ENCODE peak calls at places on chromosome 12, in five cellular contexts. One of them, this sample, is unnamed.
A peak's percentile ranks its signal among the peaks of the same experiment; 100 is the strongest.

GRCh38 chr12:52587563-52587962 is 13.7 kb downstream of the KRT72 start:
- DNase-seq in H1: no peak
- DNase-seq in H9: peak; percentile 60
- DNase-seq in neuronal stem cell: no peak
- DNase-seq in IMR-90: no peak
- DNase-seq in this sample: no peak

GRCh38 chr12:47400251-47400650 is 305.6 kb downstream of the RPAP3 start:
- DNase-seq in H9: no peak
- DNase-seq in H1: no peak
- DNase-seq in neuronal stem cell: no peak
- DNase-seq in IMR-90: peak; percentile 44
- DNase-seq in this sample: no peak

GRCh38 chr12:72509893-72510292 is 237.7 kb downstream of the TRHDE start:
- DNase-seq in neuronal stem cell: no peak
- DNase-seq in H1: no peak
- DNase-seq in IMR-90: no peak
- DNase-seq in H9: no peak
- DNase-seq in this sample: no peak

GRCh38 chr12:92955997-92956663 is 27.0 kb upstream of the EEA1 start:
- DNase-seq in neuronal stem cell: no peak
- DNase-seq in H9: no peak
- DNase-seq in H1: no peak
- DNase-seq in IMR-90: peak; percentile 79
- DNase-seq in this sample: peak; percentile 42

GRCh38 chr12:257521-258321 is 4.9 kb downstream of the SLC6A13 start:
- DNase-seq in H9: no peak
- DNase-seq in neuronal stem cell: no peak
- DNase-seq in H1: peak; percentile 29
- DNase-seq in IMR-90: no peak
- DNase-seq in this sample: no peak

GRCh38 chr12:66453837-66454236 is 151.5 kb downstream of the HELB start:
- DNase-seq in H1: no peak
- DNase-seq in IMR-90: no peak
- DNase-seq in neuronal stem cell: no peak
- DNase-seq in H9: no peak
- DNase-seq in this sample: no peak

GRCh38 chr12:113162102-113163029 is 12.8 kb downstream of the CFAP73 start:
- DNase-seq in neuronal stem cell: no peak
- DNase-seq in H9: peak; percentile 67
- DNase-seq in H1: no peak
- DNase-seq in IMR-90: peak; percentile 50
- DNase-seq in this sample: peak; percentile 60

GRCh38 chr12:6539276-6540134 is 5.2 kb downstream of the GAPDH start:
- DNase-seq in H9: peak; percentile 46
- DNase-seq in neuronal stem cell: no peak
- DNase-seq in H1: no peak
- DNase-seq in IMR-90: peak; percentile 38
- DNase-seq in this sample: peak; percentile 70

GRCh38 chr12:62123721-62124203 is 136.4 kb upstream of the USP15 start:
- DNase-seq in IMR-90: peak; percentile 56
- DNase-seq in H9: peak; percentile 65
- DNase-seq in neuronal stem cell: peak; percentile 30
- DNase-seq in H1: peak; percentile 56
- DNase-seq in this sample: peak; percentile 48

GRCh38 chr12:130706311-130706710 is 9.8 kb downstream of the RIMBP2 start:
- DNase-seq in H9: peak; percentile 26
- DNase-seq in IMR-90: no peak
- DNase-seq in neuronal stem cell: no peak
- DNase-seq in H1: peak; percentile 44
- DNase-seq in this sample: no peak

GRCh38 chr12:27179399-27180214 is 64.5 kb upstream of the STK38L start:
- DNase-seq in H1: no peak
- DNase-seq in neuronal stem cell: no peak
- DNase-seq in IMR-90: peak; percentile 96
- DNase-seq in H9: no peak
- DNase-seq in this sample: peak; percentile 93

GRCh38 chr12:124709722-124710656 is 142.6 kb upstream of the NCOR2 start:
- DNase-seq in neuronal stem cell: no peak
- DNase-seq in H9: no peak
- DNase-seq in H1: no peak
- DNase-seq in IMR-90: peak; percentile 87
- DNase-seq in this sample: peak; percentile 69

GRCh38 chr12:21989819-21990412 is 48.7 kb upstream of the ABCC9 start:
- DNase-seq in H1: no peak
- DNase-seq in H9: no peak
- DNase-seq in neuronal stem cell: no peak
- DNase-seq in IMR-90: peak; percentile 66
- DNase-seq in this sample: peak; percentile 12

GRCh38 chr12:2449586-2449985 is 345.2 kb upstream of the FKBP4 start:
- DNase-seq in IMR-90: no peak
- DNase-seq in H9: no peak
- DNase-seq in neuronal stem cell: no peak
- DNase-seq in H1: no peak
- DNase-seq in this sample: no peak

GRCh38 chr12:99261256-99261655 is 386.3 kb upstream of the GARIN6 start:
- DNase-seq in H1: no peak
- DNase-seq in H9: no peak
- DNase-seq in IMR-90: no peak
- DNase-seq in neuronal stem cell: no peak
- DNase-seq in this sample: peak; percentile 54

GRCh38 chr12:442235-442884 is 17.4 kb upstream of the B4GALNT3 start:
- DNase-seq in neuronal stem cell: peak; percentile 74
- DNase-seq in H9: peak; percentile 74
- DNase-seq in IMR-90: peak; percentile 42
- DNase-seq in H1: peak; percentile 88
- DNase-seq in this sample: peak; percentile 59

GRCh38 chr12:41943671-41944070 is 201.0 kb downstream of the GXYLT1 start:
- DNase-seq in H9: no peak
- DNase-seq in neuronal stem cell: no peak
- DNase-seq in IMR-90: no peak
- DNase-seq in H1: no peak
- DNase-seq in this sample: no peak

GRCh38 chr12:68490476-68490875 is 120.2 kb upstream of the RAP1B start:
- DNase-seq in H1: no peak
- DNase-seq in H9: no peak
- DNase-seq in neuronal stem cell: no peak
- DNase-seq in IMR-90: no peak
- DNase-seq in this sample: no peak

GRCh38 chr12:88026196-88026595 is 3.0 kb downstream of the C12orf50 start:
- DNase-seq in neuronal stem cell: no peak
- DNase-seq in H9: no peak
- DNase-seq in H1: no peak
- DNase-seq in IMR-90: no peak
- DNase-seq in this sample: no peak

GRCh38 chr12:70576341-70577282 is 60.6 kb downstream of the PTPRB start:
- DNase-seq in neuronal stem cell: peak; percentile 57
- DNase-seq in IMR-90: peak; percentile 85
- DNase-seq in H1: no peak
- DNase-seq in H9: no peak
- DNase-seq in this sample: peak; percentile 85

GRCh38 chr12:50112456-50113218 is 601 bp downstream of the COX14 start:
- DNase-seq in IMR-90: no peak
- DNase-seq in H9: no peak
- DNase-seq in H1: no peak
- DNase-seq in neuronal stem cell: no peak
- DNase-seq in this sample: peak; percentile 75

GRCh38 chr12:26271889-26272492 is 76.6 kb downstream of the SSPN start:
- DNase-seq in IMR-90: peak; percentile 96
- DNase-seq in H9: no peak
- DNase-seq in H1: no peak
- DNase-seq in neuronal stem cell: no peak
- DNase-seq in this sample: peak; percentile 90

GRCh38 chr12:65532162-65532561 is 253.7 kb downstream of the MSRB3 start:
- DNase-seq in neuronal stem cell: no peak
- DNase-seq in IMR-90: peak; percentile 83
- DNase-seq in H9: no peak
- DNase-seq in H1: no peak
- DNase-seq in this sample: peak; percentile 83

GRCh38 chr12:107019546-107019945 is 32.6 kb upstream of the MTERF2 start:
- DNase-seq in H9: no peak
- DNase-seq in IMR-90: no peak
- DNase-seq in H1: no peak
- DNase-seq in neuronal stem cell: no peak
- DNase-seq in this sample: no peak

GRCh38 chr12:117213295-117213808 is 23.1 kb upstream of the FBXO21 start:
- DNase-seq in neuronal stem cell: no peak
- DNase-seq in H1: no peak
- DNase-seq in IMR-90: no peak
- DNase-seq in H9: no peak
- DNase-seq in this sample: no peak

GRCh38 chr12:8698132-8698829 is 490 bp downstream of the RIMKLB start:
- DNase-seq in neuronal stem cell: peak; percentile 71
- DNase-seq in H9: peak; percentile 78
- DNase-seq in H1: peak; percentile 78
- DNase-seq in IMR-90: peak; percentile 16
- DNase-seq in this sample: peak; percentile 81

GRCh38 chr12:54229624-54230212 is 40.9 kb upstream of the SMUG1 start:
- DNase-seq in H9: no peak
- DNase-seq in neuronal stem cell: no peak
- DNase-seq in H1: no peak
- DNase-seq in IMR-90: peak; percentile 99
- DNase-seq in this sample: peak; percentile 97

GRCh38 chr12:71237128-71237527 is 79.3 kb upstream of the TSPAN8 start:
- DNase-seq in H1: no peak
- DNase-seq in IMR-90: no peak
- DNase-seq in neuronal stem cell: no peak
- DNase-seq in H9: no peak
- DNase-seq in this sample: no peak

GRCh38 chr12:9112076-9112853 is 3.5 kb downstream of the A2M start:
- DNase-seq in neuronal stem cell: no peak
- DNase-seq in H1: no peak
- DNase-seq in IMR-90: no peak
- DNase-seq in H9: no peak
- DNase-seq in this sample: no peak

GRCh38 chr12:113241191-113242017 is 20.1 kb downstream of the TPCN1 start:
- DNase-seq in IMR-90: peak; percentile 96
- DNase-seq in H9: peak; percentile 44
- DNase-seq in neuronal stem cell: no peak
- DNase-seq in H1: no peak
- DNase-seq in this sample: peak; percentile 99

GRCh38 chr12:30858471-30858870 is 68.1 kb upstream of the TSPAN11 start:
- DNase-seq in H9: no peak
- DNase-seq in IMR-90: no peak
- DNase-seq in neuronal stem cell: no peak
- DNase-seq in H1: no peak
- DNase-seq in this sample: no peak

GRCh38 chr12:30866256-30866655 is 60.3 kb upstream of the TSPAN11 start:
- DNase-seq in H9: no peak
- DNase-seq in neuronal stem cell: no peak
- DNase-seq in IMR-90: no peak
- DNase-seq in H1: no peak
- DNase-seq in this sample: no peak

GRCh38 chr12:30863839-30864238 is 62.7 kb upstream of the TSPAN11 start:
- DNase-seq in IMR-90: no peak
- DNase-seq in neuronal stem cell: no peak
- DNase-seq in H9: no peak
- DNase-seq in H1: peak; percentile 39
- DNase-seq in this sample: no peak

GRCh38 chr12:30859226-30859625 is 67.3 kb upstream of the TSPAN11 start:
- DNase-seq in H9: peak; percentile 19
- DNase-seq in neuronal stem cell: no peak
- DNase-seq in IMR-90: no peak
- DNase-seq in H1: no peak
- DNase-seq in this sample: no peak

GRCh38 chr12:30862486-30862885 is 64.1 kb upstream of the TSPAN11 start:
- DNase-seq in IMR-90: peak; percentile 17
- DNase-seq in H9: no peak
- DNase-seq in neuronal stem cell: no peak
- DNase-seq in H1: no peak
- DNase-seq in this sample: no peak
- H2BK15ac ChIP-seq in IMR-90: no peak overlapping the region
- H2BK15ac ChIP-seq in H9: no peak overlapping the region
- H2BK15ac ChIP-seq in neuronal stem cell: no peak overlapping the region
- H2BK15ac ChIP-seq in H1: no peak overlapping the region
- H2BK15ac ChIP-seq in this sample: no peak overlapping the region

GRCh38 chr12:104457746-104458644 is 1.2 kb downstream of the CHST11 start:
- DNase-seq in neuronal stem cell: no peak
- DNase-seq in IMR-90: no peak
- DNase-seq in H9: no peak
- DNase-seq in H1: peak; percentile 66
- DNase-seq in this sample: peak; percentile 48
- H4K91ac ChIP-seq in neuronal stem cell: no peak overlapping the region
- H4K91ac ChIP-seq in IMR-90: no peak overlapping the region
- H4K91ac ChIP-seq in H9: no peak overlapping the region
- H4K91ac ChIP-seq in H1: peak overlapping the region; percentile 80
- H4K91ac ChIP-seq in this sample: peak overlapping the region; percentile 4

GRCh38 chr12:111405149-111405855 is 421 bp upstream of the SH2B3 start:
- DNase-seq in H9: peak; percentile 100
- DNase-seq in neuronal stem cell: peak; percentile 99
- DNase-seq in H1: peak; percentile 100
- DNase-seq in IMR-90: peak; percentile 86
- DNase-seq in this sample: peak; percentile 96
- H2BK15ac ChIP-seq in H9: no peak overlapping the region
- H2BK15ac ChIP-seq in neuronal stem cell: no peak overlapping the region
- H2BK15ac ChIP-seq in H1: no peak overlapping the region
- H2BK15ac ChIP-seq in IMR-90: peak overlapping the region; percentile 42
- H2BK15ac ChIP-seq in this sample: peak overlapping the region; percentile 78

GRCh38 chr12:108648371-108648770 is 14.7 kb upstream of the SELPLG start:
- DNase-seq in H9: peak; percentile 20
- DNase-seq in IMR-90: no peak
- DNase-seq in neuronal stem cell: no peak
- DNase-seq in H1: no peak
- DNase-seq in this sample: no peak
- H4K91ac ChIP-seq in H9: no peak overlapping the region
- H4K91ac ChIP-seq in IMR-90: peak overlapping the region; percentile 57
- H4K91ac ChIP-seq in neuronal stem cell: no peak overlapping the region
- H4K91ac ChIP-seq in H1: no peak overlapping the region
- H4K91ac ChIP-seq in this sample: no peak overlapping the region

DNA sequence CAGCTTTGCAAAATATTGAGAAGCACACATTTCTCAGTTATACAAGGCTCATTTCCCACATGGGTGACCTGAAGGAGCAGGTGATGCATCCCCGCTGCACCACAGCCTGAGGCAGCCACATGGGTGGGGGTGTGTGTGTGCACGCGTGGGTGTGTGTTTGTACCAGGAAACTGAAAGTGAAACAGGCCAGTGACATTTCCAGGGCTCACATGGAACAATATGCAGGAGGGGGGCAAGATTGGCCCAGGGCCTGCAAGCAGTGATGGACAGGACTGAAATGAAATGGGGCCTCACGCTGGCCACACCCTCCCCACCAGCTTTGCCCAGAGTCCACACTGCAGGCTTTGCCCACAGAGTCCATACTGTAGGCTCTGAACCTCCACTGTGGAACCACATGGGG is 154.2 kb upstream of the PARP11 start:
- DNase-seq in H1: no peak
- DNase-seq in neuronal stem cell: no peak
- DNase-seq in H9: no peak
- DNase-seq in IMR-90: peak; percentile 7
- DNase-seq in this sample: peak; percentile 38
- H2BK15ac ChIP-seq in H1: peak overlapping the region; percentile 22
- H2BK15ac ChIP-seq in neuronal stem cell: peak overlapping the region; percentile 11
- H2BK15ac ChIP-seq in H9: no peak overlapping the region
- H2BK15ac ChIP-seq in IMR-90: no peak overlapping the region
- H2BK15ac ChIP-seq in this sample: no peak overlapping the region